ENCODE peak calls at places on chromosome 6, in ten cellular contexts. S, A, Y, B, Z, O, P, N, R and M are unnamed samples.

GRCh38 chr6:5569491-5569890 is 308.2 kb downstream of the FARS2 start:
- DNase-seq in Z (no peak), O (no peak), P (no peak), A (no peak), N (no peak), R (no peak), B (no peak), S (no peak), Y (no peak), M (no peak)

GRCh38 chr6:151026021-151026663 is 160.6 kb downstream of the MTHFD1L start:
- DNase-seq in N (no peak), Z (no peak), O (no peak), S (no peak), A (no peak), R (no peak), P (no peak), B (no peak), Y (no peak), M (no peak)

GRCh38 chr6:163955131-163955530 is 540.6 kb downstream of the QKI start:
- DNase-seq in Y (no peak), B (no peak), S (no peak), R (no peak), P (no peak), Z (peak), N (no peak), O (no peak), A (no peak), M (no peak)

GRCh38 chr6:146860583-146860982 is 261.8 kb downstream of the ADGB start:
- DNase-seq in P (no peak), Y (no peak), A (no peak), N (no peak), S (no peak), B (no peak), R (no peak), O (no peak), Z (no peak), M (no peak)

GRCh38 chr6:165562421-165563090 is 100.5 kb downstream of the PDE10A start:
- DNase-seq in Z (no peak), N (no peak), B (no peak), P (no peak), Y (no peak), R (no peak), A (no peak), O (no peak), S (no peak), M (no peak)

GRCh38 chr6:136134751-136135150 is 115.4 kb downstream of the MTFR2 start:
- DNase-seq in N (no peak), P (no peak), R (no peak), Y (no peak), S (no peak), Z (no peak), O (no peak), A (no peak), B (no peak), M (no peak)

GRCh38 chr6:119442776-119443184 is 93.2 kb upstream of the MAN1A1 start:
- DNase-seq in P (no peak), Z (no peak), S (peak), B (no peak), N (no peak), O (no peak), R (no peak), Y (no peak), A (no peak), M (no peak)

GRCh38 chr6:145960918-145961604 is 3.1 kb downstream of the SHPRH start:
- DNase-seq in Z (no peak), P (no peak), Y (no peak), O (no peak), R (no peak), A (no peak), N (no peak), S (no peak), B (no peak), M (no peak)

GRCh38 chr6:7697820-7698623 is 27.9 kb upstream of the BMP6 start:
- DNase-seq in Y (no peak), R (no peak), S (no peak), B (no peak), O (peak), P (no peak), N (no peak), A (no peak), Z (no peak), M (no peak)

GRCh38 chr6:31007694-31008093 is 2.6 kb upstream of the MUC22 start:
- DNase-seq in B (no peak), P (no peak), R (no peak), A (no peak), Z (peak), O (peak), S (no peak), Y (no peak), N (no peak), M (no peak)

GRCh38 chr6:21317634-21318033 is 275.9 kb upstream of the SOX4 start:
- DNase-seq in B (no peak), Y (no peak), O (no peak), Z (no peak), R (no peak), P (no peak), N (no peak), A (no peak), S (no peak), M (no peak)

GRCh38 chr6:118744261-118744941 is 93.0 kb upstream of the CEP85L start:
- DNase-seq in N (no peak), O (no peak), P (no peak), S (no peak), A (no peak), Z (peak), Y (no peak), B (no peak), R (no peak), M (no peak)

GRCh38 chr6:124961784-124962611 is at the start of gene RNF217:
- DNase-seq in O (peak), S (peak), Z (peak), R (no peak), B (peak), N (no peak), Y (peak), A (no peak), P (peak), M (no peak)

GRCh38 chr6:95515975-95516374 is 61.4 kb upstream of the MANEA start:
- DNase-seq in S (no peak), P (no peak), R (no peak), B (no peak), Y (no peak), A (no peak), N (no peak), Z (no peak), O (no peak), M (no peak)

GRCh38 chr6:294656-295565 is 2.6 kb downstream of the DUSP22 start:
- DNase-seq in Z (peak), N (no peak), P (no peak), Y (no peak), O (no peak), S (no peak), B (no peak), A (no peak), R (no peak), M (peak)

GRCh38 chr6:82088978-82089855 is 158.3 kb downstream of the IBTK start:
- DNase-seq in Z (no peak), O (no peak), B (no peak), N (no peak), R (no peak), P (no peak), A (no peak), S (no peak), Y (no peak), M (no peak)

GRCh38 chr6:156931283-156931682 is 154.1 kb downstream of the ARID1B start:
- DNase-seq in Y (no peak), S (no peak), A (no peak), P (no peak), R (no peak), Z (no peak), O (no peak), N (no peak), B (no peak), M (no peak)

GRCh38 chr6:37303891-37304503 is 46.1 kb upstream of the TMEM217 start:
- DNase-seq in S (no peak), A (no peak), O (no peak), B (peak), Z (no peak), P (no peak), R (no peak), Y (no peak), N (no peak), M (no peak)

GRCh38 chr6:15433517-15433874 is 187.6 kb downstream of the JARID2 start:
- DNase-seq in O (no peak), Z (no peak), A (no peak), B (no peak), R (no peak), N (no peak), Y (no peak), P (no peak), S (no peak), M (no peak)

GRCh38 chr6:158660331-158660730 is 10.5 kb downstream of the SYTL3 start:
- DNase-seq in Y (peak), R (peak), S (peak), P (no peak), O (peak), A (no peak), B (no peak), N (no peak), Z (no peak), M (no peak)

GRCh38 chr6:130164251-130164650 is 58.5 kb downstream of the SAMD3 start:
- DNase-seq in O (no peak), B (no peak), P (no peak), Y (no peak), N (no peak), S (no peak), A (no peak), Z (no peak), R (no peak), M (no peak)

GRCh38 chr6:147033267-147033666 is 170.9 kb upstream of the STXBP5 start:
- DNase-seq in Y (no peak), N (no peak), S (no peak), O (no peak), R (no peak), Z (no peak), P (no peak), B (no peak), A (no peak), M (no peak)

GRCh38 chr6:11648436-11648775 is 110.9 kb downstream of the TMEM170B start:
- DNase-seq in Z (no peak), S (no peak), N (no peak), B (no peak), P (no peak), O (no peak), R (no peak), A (no peak), Y (no peak), M (no peak)

GRCh38 chr6:83188501-83188900 is 4.6 kb downstream of the PGM3 start:
- DNase-seq in Y (no peak), S (no peak), B (no peak), A (no peak), P (no peak), O (no peak), Z (no peak), N (no peak), R (no peak), M (no peak)

GRCh38 chr6:89311853-89312531 is 3.1 kb downstream of the GABRR2 start:
- DNase-seq in S (peak), R (no peak), Y (no peak), O (no peak), B (peak), A (no peak), N (no peak), Z (no peak), P (no peak), M (no peak)

GRCh38 chr6:125183391-125183790 is 29.8 kb downstream of the TPD52L1 start:
- DNase-seq in A (no peak), Z (no peak), P (no peak), N (no peak), O (no peak), Y (no peak), B (no peak), S (no peak), R (no peak), M (no peak)

GRCh38 chr6:136639671-136640070 is 89.4 kb upstream of the MAP7 start:
- DNase-seq in B (no peak), A (no peak), O (no peak), Y (no peak), R (no peak), S (no peak), P (no peak), Z (no peak), N (no peak), M (no peak)

GRCh38 chr6:107655245-107655644 is 165.3 kb downstream of the SOBP start:
- DNase-seq in B (peak), P (no peak), A (no peak), Y (no peak), R (no peak), Z (no peak), N (no peak), S (no peak), O (no peak), M (no peak)

GRCh38 chr6:25547797-25548196 is 104.2 kb upstream of the SCGN start:
- DNase-seq in N (no peak), R (no peak), Y (no peak), S (no peak), O (no peak), A (no peak), Z (no peak), B (no peak), P (no peak), M (no peak)

GRCh38 chr6:163288915-163289314 is 125.6 kb upstream of the QKI start:
- DNase-seq in Y (no peak), R (no peak), A (no peak), N (no peak), P (no peak), Z (no peak), B (no peak), O (no peak), S (no peak), M (no peak)

GRCh38 chr6:32849126-32849525 is 4.4 kb downstream of the TAP1 start:
- DNase-seq in Z (no peak), P (no peak), Y (no peak), B (no peak), A (no peak), N (no peak), S (no peak), R (no peak), O (no peak), M (no peak)

GRCh38 chr6:6007311-6008113 is 787 bp upstream of the NRN1 start:
- DNase-seq in O (peak), Y (no peak), B (peak), A (no peak), R (no peak), P (no peak), Z (peak), S (peak), N (no peak), M (no peak)